ENCODE peak calls at places on chromosome 1, in four cellular contexts. R is astrocyte, U is GM23338, W is dorsolateral prefrontal cortex. T is an unnamed sample. For H3K27me3, the result is how much of the 10 kb centered on the place peaks cover.

GRCh38 chr1:156963621-156964020 is 43.2 kb downstream of the LRRC71 start:
- DNase-seq in R (no peak), U (no peak), W (no peak), T (no peak)

GRCh38 chr1:183808296-183809027 is 3.5 kb downstream of the RGL1 start:
- DNase-seq in R (no peak), U (no peak), W (no peak), T (no peak)

GRCh38 chr1:84720275-84720780 is 30.1 kb upstream of the SSX2IP start:
- DNase-seq in R (no peak), U (no peak), W (no peak), T (no peak)

GRCh38 chr1:54290443-54291184 is 90.6 kb downstream of the MRPL37 start:
- DNase-seq in R (peak), U (no peak), W (no peak), T (no peak)

GRCh38 chr1:85898861-85899260 is 190.6 kb upstream of the ZNHIT6 start:
- DNase-seq in R (peak), U (no peak), W (no peak), T (no peak)

GRCh38 chr1:42359466-42359865 is 21.1 kb upstream of the RIMKLA start:
- DNase-seq in R (no peak), U (no peak), W (no peak), T (no peak)

GRCh38 chr1:185627136-185627535 is 107.1 kb upstream of the HMCN1 start:
- DNase-seq in R (no peak), U (no peak), W (no peak), T (no peak)

GRCh38 chr1:242212401-242212800 is 213.5 kb upstream of the MAP1LC3C start:
- DNase-seq in R (no peak), U (peak), W (no peak), T (no peak)

GRCh38 chr1:55476445-55477015 is 261.4 kb upstream of the USP24 start:
- DNase-seq in R (no peak), U (no peak), W (no peak), T (no peak)

GRCh38 chr1:212132040-212132439 is 96.5 kb downstream of the DTL start:
- DNase-seq in R (no peak), U (no peak), W (no peak), T (no peak)

GRCh38 chr1:67632811-67633478 is 52.1 kb upstream of the GADD45A start:
- DNase-seq in R (no peak), U (no peak), W (no peak), T (no peak)

GRCh38 chr1:39178541-39179431 is 25.7 kb upstream of the MACF1 start:
- DNase-seq in R (peak), U (no peak), W (no peak), T (peak)

GRCh38 chr1:170414989-170415733 is 116.8 kb upstream of the GORAB start:
- DNase-seq in R (peak), U (no peak), W (no peak), T (no peak)

GRCh38 chr1:67228791-67229190 is 62.5 kb downstream of the IL23R start:
- DNase-seq in R (no peak), U (no peak), W (no peak), T (no peak)

GRCh38 chr1:78229344-78229743 is 183.6 kb downstream of the GIPC2 start:
- DNase-seq in R (peak), U (no peak), W (no peak), T (peak)

GRCh38 chr1:187096689-187097088 is 267.9 kb downstream of the PLA2G4A start:
- DNase-seq in R (no peak), U (no peak), W (no peak), T (no peak)

GRCh38 chr1:156766288-156767100 is 841 bp upstream of the PRCC start:
- DNase-seq in R (no peak), U (peak), W (no peak), T (no peak)

GRCh38 chr1:22473952-22474351 is 22.3 kb downstream of the ZBTB40 start:
- DNase-seq in R (no peak), U (no peak), W (no peak), T (no peak)

GRCh38 chr1:179706339-179706941 is 36.7 kb upstream of the FAM163A start:
- DNase-seq in R (peak), U (peak), W (no peak), T (no peak)

GRCh38 chr1:245458761-245459174 is 304.0 kb downstream of the KIF26B start:
- DNase-seq in R (peak), U (no peak), W (no peak), T (peak)

GRCh38 chr1:53643881-53644390 is 95.0 kb downstream of the GLIS1 start:
- DNase-seq in R (no peak), U (no peak), W (no peak), T (no peak)

GRCh38 chr1:8880068-8880676 is 1.7 kb upstream of the ENO1 start:
- DNase-seq in R (peak), U (peak), W (no peak), T (peak)

GRCh38 chr1:111909010-111909409 is 80.5 kb downstream of the KCND3 start:
- DNase-seq in R (no peak), U (peak), W (no peak), T (no peak)

GRCh38 chr1:56531624-56532358 is 47.6 kb downstream of the PLPP3 start:
- DNase-seq in R (no peak), U (peak), W (no peak), T (no peak)

GRCh38 chr1:10789392-10790154 is 6.9 kb downstream of the CASZ1 start:
- DNase-seq in R (no peak), U (no peak), W (no peak), T (no peak)
- H3K27me3 ChIP-seq in R (half or more), U (under half), W (half or more), T (under half)

GRCh38 chr1:159508951-159509350 is 26.9 kb downstream of the OR10J5 start:
- DNase-seq in R (no peak), U (no peak), W (no peak), T (no peak)
- TF ChIP-seq CTCF in R (no peak), U (no peak), W (no peak), T (no peak)

DNA sequence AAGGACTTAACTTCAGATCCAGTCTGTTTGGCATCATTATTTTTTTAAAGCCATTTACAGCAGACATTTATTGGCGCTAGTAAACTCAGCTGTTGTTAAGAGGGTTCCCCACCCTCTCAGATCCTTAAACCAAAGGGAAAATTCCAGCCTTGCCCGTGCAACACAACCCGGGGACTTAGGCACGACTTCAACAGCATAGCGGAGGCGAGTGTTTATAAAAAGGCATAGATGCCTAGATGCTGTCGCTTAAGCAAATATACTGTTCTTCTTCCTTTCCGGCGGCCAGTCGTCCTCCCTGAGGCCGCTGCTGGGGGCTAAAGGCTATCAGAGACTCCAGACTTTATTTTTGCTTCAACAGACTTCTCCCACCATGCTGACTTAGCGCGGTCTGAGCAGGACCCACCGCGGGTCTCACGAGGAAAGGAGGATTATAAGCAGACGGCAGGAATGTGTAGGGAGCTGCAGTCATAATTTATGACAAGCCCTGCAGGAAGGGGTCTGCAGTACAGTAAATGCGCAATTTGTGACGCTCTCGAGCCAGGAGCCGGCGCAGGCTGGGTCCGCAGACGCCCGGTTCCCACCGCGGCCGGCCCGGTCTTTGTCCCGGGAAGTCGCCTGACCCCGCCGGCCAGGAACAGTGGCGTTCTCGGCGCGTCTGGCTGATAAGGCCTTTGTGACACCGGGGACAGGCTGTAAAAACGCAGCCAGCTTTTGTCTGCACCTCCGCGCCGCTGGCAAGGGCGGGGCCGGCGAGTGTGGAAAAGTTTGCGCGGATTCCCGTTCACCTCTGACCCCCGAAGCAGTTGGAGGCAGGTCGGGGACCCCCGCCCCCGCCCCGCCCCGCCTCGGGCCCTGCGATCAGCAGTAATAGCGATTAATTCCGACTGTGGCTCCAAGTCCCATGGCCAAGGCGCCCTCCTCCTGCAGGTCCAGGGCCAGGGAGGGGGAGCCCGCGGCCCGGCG is 61.2 kb upstream of the ARHGEF16 start:
- DNase-seq in R (no peak), U (peak), W (no peak), T (no peak)
- H3K4me3 ChIP-seq in R (no peak), U (peak), W (no peak), T (no peak)

DNA sequence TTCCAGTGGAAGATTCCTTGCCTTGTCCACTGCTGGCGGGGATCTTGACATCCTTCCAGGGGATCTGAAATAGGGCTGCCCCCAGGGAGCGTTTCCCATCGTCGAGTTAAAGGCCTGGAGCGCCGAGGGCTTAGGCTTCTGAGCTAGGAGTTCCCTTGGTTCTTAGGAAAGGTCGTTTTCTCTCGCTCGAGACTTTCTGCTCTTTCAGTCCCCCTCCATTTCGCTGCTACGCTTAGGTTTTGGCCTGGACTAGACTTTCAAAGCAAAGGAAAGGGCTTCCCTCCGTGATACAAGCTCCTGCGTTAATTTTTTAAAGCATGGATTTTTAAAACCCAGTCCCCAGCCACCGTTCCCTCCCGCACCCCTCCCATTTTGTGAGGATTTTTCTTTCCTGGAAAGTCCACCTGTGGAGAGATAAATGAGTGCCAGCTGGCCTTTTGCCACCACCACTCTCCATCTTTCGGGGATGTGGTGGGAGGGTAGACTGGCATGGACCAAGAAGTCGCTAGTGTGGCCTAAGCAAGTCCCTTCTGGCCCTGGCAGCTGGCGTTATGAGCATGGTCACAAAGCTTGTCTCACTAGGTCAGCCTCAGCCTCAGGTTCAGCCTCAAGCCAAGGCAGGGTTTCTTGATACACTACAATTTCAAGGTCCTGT is 9.2 kb downstream of the NR5A2 start:
- DNase-seq in R (no peak), U (peak), W (no peak), T (no peak)
- H3K27me3 ChIP-seq in R (half or more), U (half or more), W (half or more), T (half or more)

GRCh38 chr1:198647055-198647454 is 8.2 kb downstream of the PTPRC start:
- DNase-seq in R (no peak), U (no peak), W (no peak), T (no peak)
- TF ChIP-seq CTCF in R (no peak), U (no peak), W (no peak), T (no peak)

GRCh38 chr1:46489638-46490602 is at the start of gene DMBX1:
- DNase-seq in R (no peak), U (peak), W (no peak), T (no peak)
- H3K4me3 ChIP-seq in R (peak), U (peak), W (peak), T (no peak)

GRCh38 chr1:46466477-46467182 is 23.0 kb upstream of the DMBX1 start:
- DNase-seq in R (no peak), U (peak), W (no peak), T (no peak)

GRCh38 chr1:46467183-46467504 is 22.5 kb upstream of the DMBX1 start:
- DNase-seq in R (no peak), U (no peak), W (no peak), T (no peak)

GRCh38 chr1:46464013-46464548 is 25.6 kb upstream of the DMBX1 start:
- DNase-seq in R (no peak), U (no peak), W (no peak), T (no peak)

GRCh38 chr1:46469846-46470245 is 19.8 kb upstream of the DMBX1 start:
- DNase-seq in R (no peak), U (no peak), W (no peak), T (no peak)

GRCh38 chr1:46465981-46466476 is 23.6 kb upstream of the DMBX1 start:
- DNase-seq in R (no peak), U (no peak), W (no peak), T (no peak)
- H3K27me3 ChIP-seq in R (under half), U (half or more), W (under half), T (under half)

T was measured in BJ.